ENCODE peak calls at places on chromosomes 13 and 19, in five cellular contexts. One of them, this sample, is unnamed.

GRCh38 chr19:49712397-49712859 is 21.5 kb downstream of the CPT1C start:
- DNase-seq in GM12878: no peak
- DNase-seq in K562: peak
- DNase-seq in H1: peak
- DNase-seq in HepG2: peak
- DNase-seq in this sample: peak

GRCh38 chr19:29308977-29309520 is 96.1 kb upstream of the UQCRFS1 start:
- DNase-seq in GM12878: no peak
- DNase-seq in K562: no peak
- DNase-seq in H1: peak
- DNase-seq in HepG2: no peak
- DNase-seq in this sample: no peak

GRCh38 chr13:59742467-59742866 is 421.3 kb downstream of the DIAPH3 start:
- DNase-seq in GM12878: no peak
- DNase-seq in K562: no peak
- DNase-seq in H1: no peak
- DNase-seq in HepG2: no peak
- DNase-seq in this sample: no peak

GRCh38 chr13:23681253-23681652 is 111.0 kb downstream of the TNFRSF19 start:
- DNase-seq in GM12878: no peak
- DNase-seq in K562: no peak
- DNase-seq in H1: no peak
- DNase-seq in HepG2: no peak
- DNase-seq in this sample: no peak

GRCh38 chr13:105665284-105665683 is 870.2 kb downstream of the EFNB2 start:
- DNase-seq in GM12878: no peak
- DNase-seq in K562: no peak
- DNase-seq in H1: no peak
- DNase-seq in HepG2: no peak
- DNase-seq in this sample: no peak

GRCh38 chr19:54133312-54133956 is 4.1 kb upstream of the CNOT3 start:
- DNase-seq in GM12878: no peak
- DNase-seq in K562: peak
- DNase-seq in H1: peak
- DNase-seq in HepG2: peak
- DNase-seq in this sample: no peak

GRCh38 chr13:51976423-51976822 is 34.8 kb downstream of the ATP7B start:
- DNase-seq in GM12878: no peak
- DNase-seq in K562: no peak
- DNase-seq in H1: no peak
- DNase-seq in HepG2: no peak
- DNase-seq in this sample: no peak

GRCh38 chr19:2149980-2150793 is 1.2 kb downstream of the AP3D1 start:
- DNase-seq in GM12878: no peak
- DNase-seq in K562: peak
- DNase-seq in H1: no peak
- DNase-seq in HepG2: no peak
- DNase-seq in this sample: peak

GRCh38 chr13:108917581-108917980 is 288.2 kb downstream of the MYO16 start:
- DNase-seq in GM12878: no peak
- DNase-seq in K562: no peak
- DNase-seq in H1: no peak
- DNase-seq in HepG2: no peak
- DNase-seq in this sample: no peak

GRCh38 chr13:109645831-109646230 is 140.6 kb downstream of the IRS2 start:
- DNase-seq in GM12878: no peak
- DNase-seq in K562: no peak
- DNase-seq in H1: no peak
- DNase-seq in HepG2: no peak
- DNase-seq in this sample: no peak

GRCh38 chr19:14762111-14762510 is 16.2 kb downstream of the ADGRE2 start:
- DNase-seq in GM12878: no peak
- DNase-seq in K562: no peak
- DNase-seq in H1: no peak
- DNase-seq in HepG2: no peak
- DNase-seq in this sample: no peak

GRCh38 chr19:48641850-48642249 is 4.1 kb downstream of the CA11 start:
- DNase-seq in GM12878: no peak
- DNase-seq in K562: no peak
- DNase-seq in H1: no peak
- DNase-seq in HepG2: no peak
- DNase-seq in this sample: no peak

GRCh38 chr13:114149774-114150740 is 17.6 kb upstream of the RASA3 start:
- DNase-seq in GM12878: no peak
- DNase-seq in K562: no peak
- DNase-seq in H1: no peak
- DNase-seq in HepG2: no peak
- DNase-seq in this sample: no peak

GRCh38 chr13:99151516-99151915 is 49.1 kb upstream of the UBAC2 start:
- DNase-seq in GM12878: no peak
- DNase-seq in K562: peak
- DNase-seq in H1: no peak
- DNase-seq in HepG2: no peak
- DNase-seq in this sample: no peak

GRCh38 chr13:43026262-43026661 is 2.9 kb downstream of the DNAJC15 start:
- DNase-seq in GM12878: no peak
- DNase-seq in K562: no peak
- DNase-seq in H1: no peak
- DNase-seq in HepG2: no peak
- DNase-seq in this sample: no peak

GRCh38 chr13:103164239-103164638 is 98.0 kb upstream of the SLC10A2 start:
- DNase-seq in GM12878: no peak
- DNase-seq in K562: no peak
- DNase-seq in H1: no peak
- DNase-seq in HepG2: no peak
- DNase-seq in this sample: no peak

GRCh38 chr19:45960595-45961235 is 12.9 kb downstream of the NOVA2 start:
- DNase-seq in GM12878: no peak
- DNase-seq in K562: peak
- DNase-seq in H1: peak
- DNase-seq in HepG2: no peak
- DNase-seq in this sample: peak

GRCh38 chr13:29676941-29677452 is 81.5 kb upstream of the SLC7A1 start:
- DNase-seq in GM12878: no peak
- DNase-seq in K562: no peak
- DNase-seq in H1: no peak
- DNase-seq in HepG2: no peak
- DNase-seq in this sample: no peak

GRCh38 chr19:35460608-35461007 is 12.6 kb downstream of the FFAR2 start:
- DNase-seq in GM12878: no peak
- DNase-seq in K562: no peak
- DNase-seq in H1: no peak
- DNase-seq in HepG2: no peak
- DNase-seq in this sample: no peak

GRCh38 chr13:108437496-108437895 is 168.0 kb downstream of the TNFSF13B start:
- DNase-seq in GM12878: no peak
- DNase-seq in K562: no peak
- DNase-seq in H1: no peak
- DNase-seq in HepG2: no peak
- DNase-seq in this sample: no peak

GRCh38 chr13:113500530-113501265 is 10.2 kb upstream of the DCUN1D2 start:
- DNase-seq in GM12878: no peak
- DNase-seq in K562: no peak
- DNase-seq in H1: no peak
- DNase-seq in HepG2: no peak
- DNase-seq in this sample: no peak

GRCh38 chr13:96963786-96964475 is 30.3 kb downstream of the OXGR1 start:
- DNase-seq in GM12878: no peak
- DNase-seq in K562: no peak
- DNase-seq in H1: no peak
- DNase-seq in HepG2: no peak
- DNase-seq in this sample: no peak

GRCh38 chr19:10517760-10518443 is 655 bp upstream of the S1PR5 start:
- DNase-seq in GM12878: no peak
- DNase-seq in K562: peak
- DNase-seq in H1: peak
- DNase-seq in HepG2: no peak
- DNase-seq in this sample: peak

GRCh38 chr13:33494596-33495214 is 209.2 kb upstream of the STARD13 start:
- DNase-seq in GM12878: no peak
- DNase-seq in K562: peak
- DNase-seq in H1: no peak
- DNase-seq in HepG2: peak
- DNase-seq in this sample: no peak

GRCh38 chr13:25775986-25776385 is 275.8 kb downstream of the SHISA2 start:
- DNase-seq in GM12878: no peak
- DNase-seq in K562: no peak
- DNase-seq in H1: no peak
- DNase-seq in HepG2: no peak
- DNase-seq in this sample: no peak

GRCh38 chr13:34833562-34834182 is 108.4 kb upstream of the NBEA start:
- DNase-seq in GM12878: no peak
- DNase-seq in K562: no peak
- DNase-seq in H1: peak
- DNase-seq in HepG2: no peak
- DNase-seq in this sample: no peak

DNA sequence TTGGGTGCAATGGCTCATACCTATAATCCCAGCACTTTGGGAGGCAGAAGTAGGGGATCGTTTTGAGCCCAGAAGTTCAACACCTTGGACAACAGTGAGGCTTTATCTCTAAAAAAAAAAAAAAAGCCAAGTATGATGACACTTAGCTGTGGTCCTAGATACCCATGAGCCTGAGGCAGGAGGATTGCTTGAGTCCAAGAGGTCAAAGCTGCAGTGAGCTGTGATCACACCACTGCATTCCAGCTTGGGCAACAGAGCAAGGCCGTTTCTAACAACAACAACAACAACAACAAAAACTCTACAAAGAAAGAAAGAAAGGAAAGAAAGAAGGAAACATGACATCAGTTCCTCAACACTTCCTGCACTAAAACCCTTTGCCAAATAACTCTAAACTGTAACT is 265.1 kb upstream of the DACH1 start:
- DNase-seq in GM12878: no peak
- DNase-seq in K562: no peak
- DNase-seq in H1: no peak
- DNase-seq in HepG2: no peak
- DNase-seq in this sample: no peak
- H3K9ac ChIP-seq in GM12878: no peak
- H3K9ac ChIP-seq in K562: no peak
- H3K9ac ChIP-seq in H1: no peak
- H3K9ac ChIP-seq in HepG2: no peak
- H3K9ac ChIP-seq in this sample: no peak

GRCh38 chr19:8605514-8605913 is 5.0 kb downstream of the ADAMTS10 start:
- DNase-seq in GM12878: no peak
- DNase-seq in K562: no peak
- DNase-seq in H1: no peak
- DNase-seq in HepG2: no peak
- DNase-seq in this sample: no peak
- TF ChIP-seq USF2 in GM12878: no peak
- TF ChIP-seq USF2 in K562: no peak
- TF ChIP-seq USF2 in H1: no peak
- TF ChIP-seq USF2 in HepG2: no peak
- TF ChIP-seq USF2 in this sample: no peak

GRCh38 chr19:42540071-42540553 is 11.8 kb upstream of the CEACAM1 start:
- DNase-seq in GM12878: no peak
- DNase-seq in K562: no peak
- DNase-seq in H1: peak
- DNase-seq in HepG2: no peak
- DNase-seq in this sample: no peak

GRCh38 chr19:42538841-42539709 is 10.8 kb upstream of the CEACAM1 start:
- DNase-seq in GM12878: no peak
- DNase-seq in K562: no peak
- DNase-seq in H1: peak
- DNase-seq in HepG2: no peak
- DNase-seq in this sample: no peak

GRCh38 chr19:42546831-42547500 is 18.7 kb upstream of the CEACAM1 start:
- DNase-seq in GM12878: no peak
- DNase-seq in K562: no peak
- DNase-seq in H1: no peak
- DNase-seq in HepG2: no peak
- DNase-seq in this sample: no peak

GRCh38 chr19:42544146-42544545 is 15.9 kb upstream of the CEACAM1 start:
- DNase-seq in GM12878: no peak
- DNase-seq in K562: no peak
- DNase-seq in H1: no peak
- DNase-seq in HepG2: no peak
- DNase-seq in this sample: no peak

GRCh38 chr19:42542791-42543190 is 14.5 kb upstream of the CEACAM1 start:
- DNase-seq in GM12878: no peak
- DNase-seq in K562: no peak
- DNase-seq in H1: no peak
- DNase-seq in HepG2: no peak
- DNase-seq in this sample: no peak
- TF ChIP-seq GABPA in GM12878: no peak
- TF ChIP-seq GABPA in K562: no peak
- TF ChIP-seq GABPA in H1: no peak
- TF ChIP-seq GABPA in HepG2: no peak
- TF ChIP-seq GABPA in this sample: no peak

GRCh38 chr19:41399525-41399924 is 1.9 kb downstream of the BCKDHA start:
- DNase-seq in GM12878: no peak
- DNase-seq in K562: no peak
- DNase-seq in H1: no peak
- DNase-seq in HepG2: no peak
- DNase-seq in this sample: no peak
- H3K9ac ChIP-seq in GM12878: no peak
- H3K9ac ChIP-seq in K562: no peak
- H3K9ac ChIP-seq in H1: no peak
- H3K9ac ChIP-seq in HepG2: no peak
- H3K9ac ChIP-seq in this sample: no peak